ENCODE peak calls at places on chromosome 1, in four cellular contexts. F is EH, G is NCI-H524, U is posterior vena cava. B is an unnamed sample.

GRCh38 chr1:201648911-201649775 is 110.2 kb downstream of the NAV1 start:
- DNase-seq in F (peak; percentile 40), G (no peak), U (no peak), B (no peak)

GRCh38 chr1:22038036-22038435 is 14.5 kb upstream of the CDC42 start:
- DNase-seq in U (no peak), G (no peak), F (no peak), B (no peak)

GRCh38 chr1:180234369-180235076 is 4.5 kb downstream of the LHX4 start:
- DNase-seq in F (no peak), U (no peak), G (no peak), B (no peak)

GRCh38 chr1:17405898-17406759 is 33.3 kb downstream of the RCC2 start:
- DNase-seq in F (peak; percentile 68), U (peak; percentile 89), G (peak; percentile 12), B (no peak)

GRCh38 chr1:6392081-6392879 is 1.3 kb downstream of the ACOT7 start:
- DNase-seq in F (peak; percentile 20), G (no peak), U (no peak), B (no peak)

GRCh38 chr1:248686815-248687214 is 15.8 kb downstream of the OR14I1 start:
- DNase-seq in G (no peak), U (no peak), F (no peak), B (no peak)

GRCh38 chr1:226575436-226576390 is 27.1 kb downstream of the STUM start:
- DNase-seq in G (no peak), F (no peak), U (peak; percentile 77), B (no peak)

GRCh38 chr1:26602378-26602959 is 72.9 kb downstream of the RPS6KA1 start:
- DNase-seq in U (no peak), F (peak; percentile 76), G (peak; percentile 38), B (no peak)

GRCh38 chr1:217011097-217011496 is 287.9 kb upstream of the ESRRG start:
- DNase-seq in U (no peak), F (no peak), G (no peak), B (no peak)

GRCh38 chr1:90501281-90501680 is 215.8 kb downstream of the BARHL2 start:
- DNase-seq in F (no peak), G (peak; percentile 50), U (no peak), B (no peak)